ENCODE peak calls at places on chromosomes 5 and 9, in six cellular contexts. T is glutamatergic neuron, O is endothelial cell, F is fibroblast of mammary gland, G is lower lobe of right lung, J is stomach. W is an unnamed sample.

GRCh38 chr5:76332102-76332501 is 71.0 kb upstream of the IQGAP2 start:
- DNase-seq in T (no peak), O (no peak), F (no peak), G (no peak), J (peak; percentile 33), W (no peak)

GRCh38 chr9:122453677-122454135 is 24.0 kb downstream of the OR1J1 start:
- DNase-seq in T (no peak), O (no peak), F (peak; percentile 64), G (no peak), J (no peak), W (no peak)

GRCh38 chr9:97710356-97711222 is 13.4 kb upstream of the XPA start:
- DNase-seq in T (peak; percentile 28), O (peak; percentile 48), F (peak; percentile 72), G (no peak), J (peak; percentile 51), W (no peak)

GRCh38 chr9:16732546-16732945 is 137.9 kb downstream of the BNC2 start:
- DNase-seq in T (no peak), O (no peak), F (no peak), G (no peak), J (no peak), W (no peak)

GRCh38 chr9:98861881-98862501 is 54.5 kb downstream of the GALNT12 start:
- DNase-seq in T (no peak), O (no peak), F (peak; percentile 100), G (no peak), J (no peak), W (no peak)

GRCh38 chr9:129225815-129226214 is 47.8 kb upstream of the IER5L start:
- DNase-seq in T (no peak), O (peak; percentile 23), F (peak; percentile 78), G (peak; percentile 57), J (peak; percentile 46), W (peak; percentile 77)

GRCh38 chr9:72041775-72042194 is 18.6 kb downstream of the C9orf57 start:
- DNase-seq in T (no peak), O (no peak), F (peak; percentile 96), G (peak; percentile 73), J (no peak), W (peak; percentile 81)

GRCh38 chr9:133347985-133348762 is at the start of the genes MED22 and RPL7A:
- DNase-seq in T (peak; percentile 91), O (peak; percentile 85), F (peak; percentile 96), G (peak; percentile 95), J (peak; percentile 94), W (peak; percentile 93)

GRCh38 chr9:23686257-23686656 is 139.8 kb downstream of the ELAVL2 start:
- DNase-seq in T (no peak), O (no peak), F (no peak), G (no peak), J (no peak), W (no peak)

GRCh38 chr5:130710596-130710995 is 454.5 kb downstream of the HINT1 start:
- DNase-seq in T (no peak), O (peak; percentile 8), F (peak; percentile 68), G (no peak), J (no peak), W (no peak)

GRCh38 chr5:161385080-161385479 is 161.4 kb downstream of the GABRB2 start:
- DNase-seq in T (no peak), O (no peak), F (no peak), G (no peak), J (no peak), W (no peak)

GRCh38 chr9:134716067-134716466 is 74.5 kb downstream of the COL5A1 start:
- DNase-seq in T (no peak), O (no peak), F (no peak), G (no peak), J (no peak), W (no peak)

GRCh38 chr5:74540582-74540981 is 99.9 kb downstream of the ENC1 start:
- DNase-seq in T (no peak), O (no peak), F (no peak), G (no peak), J (no peak), W (no peak)

GRCh38 chr9:130766031-130766903 is 68.8 kb upstream of the ABL1 start:
- DNase-seq in T (no peak), O (no peak), F (no peak), G (no peak), J (no peak), W (no peak)

GRCh38 chr9:8531831-8532230 is 732.3 kb upstream of the DMAC1 start:
- DNase-seq in T (no peak), O (no peak), F (no peak), G (no peak), J (no peak), W (no peak)

GRCh38 chr5:59842999-59843398 is 50.5 kb downstream of the PDE4D start:
- DNase-seq in T (no peak), O (no peak), F (peak; percentile 49), G (no peak), J (no peak), W (no peak)

GRCh38 chr5:9776525-9776924 is 146.4 kb upstream of the TAS2R1 start:
- DNase-seq in T (no peak), O (no peak), F (no peak), G (no peak), J (no peak), W (no peak)

GRCh38 chr9:97853844-97854695 is 1.0 kb downstream of the FOXE1 start:
- DNase-seq in T (peak; percentile 80), O (peak; percentile 60), F (peak; percentile 37), G (peak; percentile 55), J (no peak), W (peak; percentile 65)

GRCh38 chr9:13020141-13020540 is 245.3 kb downstream of the LURAP1L start:
- DNase-seq in T (no peak), O (no peak), F (no peak), G (no peak), J (no peak), W (no peak)

GRCh38 chr9:123251741-123252140 is 16.6 kb downstream of the STRBP start:
- DNase-seq in T (no peak), O (no peak), F (no peak), G (no peak), J (peak; percentile 56), W (no peak)

GRCh38 chr9:2771661-2772060 is 54.4 kb downstream of the KCNV2 start:
- DNase-seq in T (no peak), O (no peak), F (peak; percentile 68), G (no peak), J (no peak), W (no peak)

GRCh38 chr5:81980598-81981260 is 8.9 kb downstream of the ATG10 start:
- DNase-seq in T (no peak), O (no peak), F (no peak), G (no peak), J (no peak), W (no peak)

GRCh38 chr5:139966856-139967255 is 76.2 kb downstream of the NRG2 start:
- DNase-seq in T (no peak), O (no peak), F (no peak), G (no peak), J (no peak), W (peak; percentile 41)
- TF ChIP-seq CTCF in T (no peak), O (no peak), F (no peak), G (no peak), J (no peak), W (no peak)

GRCh38 chr9:88742483-88742882 is 207.5 kb downstream of the NXNL2 start:
- DNase-seq in T (no peak), O (no peak), F (peak; percentile 94), G (no peak), J (no peak), W (no peak)
- TF ChIP-seq CTCF in T (no peak), O (no peak), F (no peak), G (no peak), J (no peak), W (no peak)

GRCh38 chr5:135253601-135254165 is 145.3 kb downstream of the MACROH2A1 start:
- DNase-seq in T (no peak), O (no peak), F (no peak), G (no peak), J (no peak), W (no peak)

GRCh38 chr5:135254183-135254582 is 144.8 kb downstream of the MACROH2A1 start:
- DNase-seq in T (no peak), O (no peak), F (no peak), G (no peak), J (no peak), W (no peak)

GRCh38 chr5:135251099-135251498 is 147.9 kb downstream of the MACROH2A1 start:
- DNase-seq in T (no peak), O (no peak), F (no peak), G (no peak), J (no peak), W (peak; percentile 29)

GRCh38 chr5:135249658-135250057 is 149.4 kb downstream of the MACROH2A1 start:
- DNase-seq in T (no peak), O (no peak), F (no peak), G (no peak), J (peak; percentile 4), W (no peak)

DNA sequence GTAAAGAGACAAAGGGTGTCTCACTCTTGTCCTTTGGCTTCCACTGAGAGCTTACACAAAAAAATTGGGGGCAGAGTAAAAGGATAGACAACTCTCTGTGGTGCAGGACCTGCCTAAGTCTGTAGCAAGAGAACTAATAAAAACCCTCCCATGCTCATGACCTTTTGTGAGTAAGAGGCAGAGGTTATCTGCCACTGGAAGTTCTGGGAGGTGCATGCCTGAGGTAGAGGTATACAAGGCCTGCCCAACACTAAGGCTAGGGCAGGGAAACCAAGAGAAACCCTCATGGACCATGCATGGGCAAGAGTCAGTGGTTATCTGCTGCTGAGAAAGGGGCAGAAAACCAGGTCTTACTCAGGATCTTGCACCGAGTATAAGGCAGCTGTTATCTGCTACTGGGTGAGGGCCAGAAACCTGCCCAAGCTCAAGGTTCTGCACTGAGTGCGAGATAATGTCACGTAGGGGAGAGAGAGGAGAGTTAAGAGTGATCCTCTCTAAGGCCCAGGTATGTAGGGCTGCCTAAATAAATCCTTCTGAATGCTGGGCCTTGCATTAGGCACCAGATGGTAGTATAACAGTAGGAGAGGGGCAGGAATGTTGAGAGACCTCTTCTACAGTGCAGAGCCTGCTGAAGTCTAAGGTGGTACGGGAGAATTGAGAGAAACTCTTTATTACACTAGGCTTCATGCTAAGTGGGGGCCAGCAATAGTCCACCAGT is 143.4 kb downstream of the MACROH2A1 start:
- DNase-seq in T (no peak), O (no peak), F (no peak), G (no peak), J (no peak), W (no peak)
- TF ChIP-seq CTCF in T (no peak), O (no peak), F (no peak), G (no peak), J (no peak), W (no peak)

GRCh38 chr5:151684690-151685361 is 1.9 kb downstream of the SPARC start:
- DNase-seq in T (no peak), O (peak; percentile 38), F (peak; percentile 97), G (no peak), J (no peak), W (no peak)
- TF ChIP-seq CTCF in T (peak; percentile 40), O (peak; percentile 22), F (peak; percentile 37), G (peak; percentile 17), J (no peak), W (peak; percentile 31)

GRCh38 chr9:127396808-127397721 is at the start of gene SLC2A8:
- DNase-seq in T (peak; percentile 96), O (peak; percentile 97), F (peak; percentile 94), G (peak; percentile 98), J (peak; percentile 99), W (peak; percentile 99)
- TF ChIP-seq CTCF in T (no peak), O (no peak), F (no peak), G (peak; percentile 23), J (no peak), W (no peak)

GRCh38 chr5:109688999-109689739 is 558 bp upstream of the MAN2A1 start:
- DNase-seq in T (peak; percentile 85), O (peak; percentile 86), F (peak; percentile 81), G (peak; percentile 92), J (peak; percentile 87), W (peak; percentile 95)
- TF ChIP-seq CTCF in T (no peak), O (peak; percentile 3), F (no peak), G (no peak), J (no peak), W (peak; percentile 4)

GRCh38 chr5:29720954-29721353 is 1472.5 kb upstream of the CDH6 start:
- DNase-seq in T (no peak), O (no peak), F (no peak), G (no peak), J (no peak), W (no peak)
- TF ChIP-seq CTCF in T (no peak), O (no peak), F (no peak), G (no peak), J (no peak), W (no peak)